ENCODE peak calls at places on chromosomes 3 and 15, in four cellular contexts. B is K562, A is HepG2, D is A549. T is an unnamed sample.

GRCh38 chr3:127792664-127793292 is 29.5 kb downstream of the MGLL start:
- DNase-seq in B (no peak), A (no peak), D (peak; percentile 62), T (no peak)

GRCh38 chr3:172140499-172141391 is 101.4 kb downstream of the FNDC3B start:
- DNase-seq in B (no peak), A (peak; percentile 98), D (peak; percentile 94), T (peak; percentile 48)

GRCh38 chr3:178223876-178224275 is 312.4 kb upstream of the KCNMB2 start:
- DNase-seq in B (no peak), A (no peak), D (no peak), T (no peak)

GRCh38 chr15:101128191-101128590 is 123.7 kb downstream of the CHSY1 start:
- DNase-seq in B (no peak), A (no peak), D (no peak), T (peak; percentile 37)

GRCh38 chr15:73515520-73515919 is 72.6 kb downstream of the REC114 start:
- DNase-seq in B (no peak), A (no peak), D (no peak), T (no peak)

GRCh38 chr15:80991446-80991845 is 1.8 kb upstream of the MESD start:
- DNase-seq in B (peak; percentile 47), A (no peak), D (no peak), T (no peak)

GRCh38 chr15:24919446-24919845 is 35.3 kb upstream of the SNRPN start:
- DNase-seq in B (no peak), A (no peak), D (no peak), T (peak; percentile 84)

GRCh38 chr3:146274833-146275232 is 23.9 kb upstream of the PLSCR4 start:
- DNase-seq in B (no peak), A (no peak), D (no peak), T (no peak)

GRCh38 chr3:156181509-156181908 is 61.1 kb downstream of the KCNAB1 start:
- DNase-seq in B (no peak), A (no peak), D (peak; percentile 4), T (no peak)

GRCh38 chr3:170007031-170007663 is 30.6 kb upstream of the GPR160 start:
- DNase-seq in B (no peak), A (peak; percentile 51), D (no peak), T (no peak)
- TF ChIP-seq REST in B (no peak), A (no peak), D (no peak), T (no peak)

DNA sequence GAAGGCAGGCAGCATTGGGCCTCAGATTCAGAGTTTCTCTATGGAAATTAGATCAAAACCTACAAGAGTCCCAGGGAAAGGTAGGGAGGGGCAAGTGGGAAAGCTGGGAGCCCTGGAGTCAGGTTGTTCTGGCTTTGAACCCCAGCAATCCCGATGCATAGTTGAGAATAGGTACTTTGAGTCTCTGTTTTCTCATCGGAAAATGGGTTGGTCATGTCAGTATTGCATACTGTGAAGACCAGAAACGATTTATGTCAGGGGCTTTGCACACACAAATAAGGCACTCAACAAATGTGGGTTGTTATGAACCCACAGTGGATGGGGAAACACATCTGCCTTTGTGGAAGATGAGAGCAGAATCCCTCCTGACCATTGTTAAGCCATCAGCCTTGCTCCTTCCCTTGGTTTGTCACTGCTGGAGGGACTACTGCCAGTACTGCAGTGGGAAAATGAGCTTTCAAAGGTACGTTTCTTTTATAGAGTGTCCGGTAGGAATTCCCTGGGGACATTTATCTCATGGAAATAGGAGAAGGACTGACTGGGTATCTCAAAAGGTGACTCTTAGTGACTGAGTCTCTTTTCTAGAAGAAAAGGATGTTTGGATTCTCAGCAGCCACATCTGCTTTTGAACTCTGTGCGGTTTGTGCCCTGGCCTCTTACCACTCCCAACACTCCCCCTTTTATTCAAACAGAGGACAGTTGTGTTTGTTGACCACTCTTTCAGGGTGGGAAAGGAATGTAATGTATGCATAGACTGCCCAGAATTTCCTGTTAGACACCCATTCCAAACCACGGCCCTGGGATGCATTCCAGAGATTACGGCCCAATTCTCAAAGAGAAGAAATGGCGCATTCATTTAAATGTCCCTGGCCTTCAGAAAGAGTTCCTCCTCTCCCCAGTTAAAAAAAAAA is 54.6 kb upstream of the VILL start:
- DNase-seq in B (no peak), A (peak; percentile 98), D (peak; percentile 81), T (peak; percentile 78)
- TF ChIP-seq JUNB in B (no peak), A (no peak), D (no peak), T (no peak)

GRCh38 chr3:129440648-129441190 is 695 bp downstream of the IFT122 start:
- DNase-seq in B (no peak), A (no peak), D (no peak), T (no peak)
- TF ChIP-seq REST in B (no peak), A (no peak), D (no peak), T (no peak)

GRCh38 chr15:58229297-58229768 is 91.2 kb downstream of the AQP9 start:
- DNase-seq in B (no peak), A (peak; percentile 47), D (no peak), T (peak; percentile 73)
- TF ChIP-seq JUNB in B (no peak), A (no peak), D (no peak), T (no peak)

DNA sequence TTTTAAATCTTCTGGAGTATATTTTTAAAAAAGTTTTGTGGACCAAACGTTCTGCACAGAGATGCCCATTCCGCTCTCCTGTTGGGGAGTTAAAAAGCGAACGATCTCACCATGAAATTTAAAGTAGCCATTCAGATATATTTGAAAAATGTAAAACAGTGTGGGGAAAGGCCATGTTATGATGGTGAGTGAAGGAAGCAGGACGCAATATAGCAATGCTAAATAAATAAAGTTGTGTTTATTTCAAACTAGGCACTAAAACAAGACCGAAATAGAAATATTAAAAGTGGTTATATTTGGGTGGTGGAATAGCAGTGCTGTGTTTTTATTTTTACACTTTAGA is 327 bp upstream of the CCDC13 start:
- DNase-seq in B (no peak), A (no peak), D (no peak), T (no peak)
- TF ChIP-seq REST in B (no peak), A (no peak), D (no peak), T (no peak)

GRCh38 chr15:39976291-39977274 is 42.7 kb downstream of the EIF2AK4 start:
- DNase-seq in B (no peak), A (peak; percentile 21), D (no peak), T (peak; percentile 90)
- TF ChIP-seq JUNB in B (no peak), A (no peak), D (no peak), T (no peak)

DNA sequence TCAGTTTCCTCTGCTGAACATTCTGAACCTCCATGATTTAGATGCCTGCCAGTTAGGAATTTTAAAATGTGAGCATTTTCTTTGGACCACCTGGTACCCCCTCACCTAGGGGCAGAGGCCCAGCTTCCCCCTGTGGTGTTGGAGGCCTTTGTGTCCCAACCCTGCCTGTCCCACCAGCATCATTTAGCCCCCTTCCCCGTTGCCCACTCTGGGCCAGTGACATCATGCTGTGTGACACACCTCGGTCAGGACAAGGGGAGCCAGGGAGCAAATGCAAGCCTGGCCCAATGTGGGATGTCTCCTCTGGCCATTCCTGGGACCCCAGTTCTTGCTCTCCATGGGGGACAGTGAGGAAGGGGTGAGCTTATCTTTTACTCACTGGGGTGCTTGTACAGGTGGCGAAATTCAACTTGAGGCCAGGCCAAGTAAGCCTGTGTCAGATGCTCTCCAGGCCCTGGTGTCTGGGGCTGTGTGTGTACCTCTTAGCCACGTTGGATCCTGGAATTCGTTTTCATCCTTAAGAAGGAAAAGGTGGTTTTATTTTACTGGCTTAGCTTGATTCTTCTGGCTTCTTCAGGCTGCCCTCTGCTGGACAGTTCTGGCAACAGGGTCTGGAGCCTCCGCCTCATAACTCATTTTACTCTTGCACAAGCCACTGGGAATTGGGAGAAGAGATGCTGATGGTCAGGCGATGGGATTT is 49.7 kb upstream of the MYZAP start:
- DNase-seq in B (peak; percentile 56), A (peak; percentile 44), D (peak; percentile 77), T (peak; percentile 84)
- TF ChIP-seq REST in B (no peak), A (no peak), D (no peak), T (no peak)

DNA sequence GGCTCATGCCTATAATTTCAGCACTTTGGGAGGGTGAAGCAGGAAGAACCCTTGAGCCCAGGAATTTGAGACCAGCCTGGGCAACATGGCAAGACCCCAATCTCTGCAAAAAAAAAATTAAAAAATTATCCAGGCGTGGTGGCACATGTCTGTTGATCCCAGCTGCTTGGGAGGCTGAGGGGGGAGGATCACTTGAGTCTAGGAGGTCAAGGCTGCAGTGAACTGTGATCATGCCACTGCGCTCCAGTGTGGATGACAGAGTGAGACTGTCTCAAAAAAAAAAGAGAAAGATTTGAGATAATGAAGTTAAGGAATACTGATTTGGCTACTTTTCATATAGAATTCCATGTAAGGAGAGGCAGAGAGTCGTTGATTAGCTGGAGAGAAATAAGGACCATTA is 214.3 kb downstream of the FEZF2 start:
- DNase-seq in B (no peak), A (no peak), D (no peak), T (no peak)
- TF ChIP-seq JUNB in B (no peak), A (no peak), D (no peak), T (no peak)

GRCh38 chr15:33955945-33956344 is 12.4 kb upstream of the CHRM5 start:
- DNase-seq in B (no peak), A (no peak), D (no peak), T (no peak)

GRCh38 chr15:33956397-33956796 is 11.9 kb upstream of the CHRM5 start:
- DNase-seq in B (no peak), A (no peak), D (no peak), T (no peak)

GRCh38 chr15:33964665-33965040 is 3.6 kb upstream of the CHRM5 start:
- DNase-seq in B (no peak), A (no peak), D (no peak), T (no peak)

GRCh38 chr15:33963831-33964664 is 4.2 kb upstream of the CHRM5 start:
- DNase-seq in B (peak; percentile 22), A (peak; percentile 5), D (peak; percentile 49), T (peak; percentile 75)

DNA sequence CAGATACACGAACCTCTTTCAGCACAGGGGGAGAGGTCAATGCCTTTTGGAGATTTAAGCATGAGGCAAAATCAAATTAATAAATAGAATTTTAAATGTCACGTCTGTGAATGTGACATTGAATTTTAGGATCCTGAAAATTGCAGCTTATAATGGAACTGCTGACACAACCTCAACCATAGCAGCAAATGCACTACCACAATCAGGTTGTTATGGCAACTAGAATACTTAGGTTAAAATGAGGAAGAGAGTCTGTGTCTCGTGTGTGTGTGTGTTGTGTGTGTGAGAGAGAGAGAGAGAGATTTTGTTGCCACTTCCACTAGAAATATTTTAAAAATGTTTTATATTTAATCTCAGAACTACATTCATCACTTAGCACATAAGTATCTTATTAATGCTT is 8.1 kb upstream of the CHRM5 start:
- DNase-seq in B (no peak), A (no peak), D (no peak), T (no peak)
- TF ChIP-seq REST in B (no peak), A (no peak), D (no peak), T (no peak)

DNA sequence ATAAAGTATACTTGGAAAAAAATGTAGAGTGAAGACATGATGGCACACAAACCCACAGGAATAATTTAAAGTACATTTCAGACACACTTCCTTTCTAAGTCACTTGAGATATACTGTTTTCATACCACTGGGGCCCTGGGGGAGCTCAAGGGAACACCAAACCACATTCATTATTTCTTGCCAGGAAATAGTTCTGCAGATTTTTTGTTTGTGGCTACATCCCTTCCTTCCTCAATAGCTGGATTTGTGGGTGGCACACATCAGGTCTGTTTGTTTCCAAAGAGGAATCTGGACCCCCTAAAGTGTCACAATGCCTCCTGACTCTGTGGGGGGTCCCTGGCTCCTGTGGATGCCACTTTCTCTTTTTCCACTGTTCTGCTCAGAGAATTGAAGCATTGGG is 153.5 kb upstream of the COL8A1 start:
- DNase-seq in B (no peak), A (no peak), D (no peak), T (no peak)
- TF ChIP-seq JUNB in B (no peak), A (no peak), D (no peak), T (no peak)

T was measured in GM23338.